ENCODE peak calls at places on chromosomes 5 and 9, in six cellular contexts. P, T, D, W, X and I are unnamed samples.

GRCh38 chr9:32886021-32886420 is 102.7 kb downstream of the TMEM215 start:
- DNase-seq in P (no peak), T (no peak), D (no peak), W (peak; percentile 61), X (no peak), I (no peak)

GRCh38 chr9:130766031-130766903 is 68.8 kb upstream of the ABL1 start:
- DNase-seq in P (no peak), T (no peak), D (no peak), W (no peak), X (no peak), I (no peak)

GRCh38 chr9:121267689-121268597 is at the start of gene GSN:
- DNase-seq in P (peak; percentile 78), T (peak; percentile 89), D (peak; percentile 97), W (no peak), X (peak; percentile 68), I (peak; percentile 75)

GRCh38 chr5:83388608-83389007 is 82.9 kb upstream of the VCAN start:
- DNase-seq in P (no peak), T (no peak), D (no peak), W (peak; percentile 18), X (no peak), I (no peak)

GRCh38 chr9:104346645-104347175 is 157.4 kb upstream of the OR13F1 start:
- DNase-seq in P (no peak), T (no peak), D (no peak), W (no peak), X (no peak), I (no peak)

GRCh38 chr5:111792659-111793058 is 35.7 kb upstream of the NREP start:
- DNase-seq in P (no peak), T (no peak), D (no peak), W (peak; percentile 9), X (no peak), I (no peak)

GRCh38 chr5:149325894-149326293 is 19.4 kb upstream of the GRPEL2 start:
- DNase-seq in P (no peak), T (no peak), D (no peak), W (peak; percentile 36), X (no peak), I (no peak)

GRCh38 chr9:133377721-133378216 is 1.6 kb downstream of the STKLD1 start:
- DNase-seq in P (no peak), T (no peak), D (no peak), W (no peak), X (no peak), I (no peak)

GRCh38 chr9:132857601-132858342 is 20.3 kb downstream of the AK8 start:
- DNase-seq in P (no peak), T (no peak), D (peak; percentile 79), W (peak; percentile 28), X (no peak), I (no peak)

GRCh38 chr5:40511801-40512200 is 167.9 kb upstream of the PTGER4 start:
- DNase-seq in P (no peak), T (no peak), D (no peak), W (no peak), X (no peak), I (no peak)

GRCh38 chr5:150317048-150318003 is 14.6 kb upstream of the ARSI start:
- DNase-seq in P (no peak), T (no peak), D (no peak), W (peak; percentile 73), X (no peak), I (no peak)

GRCh38 chr5:97751556-97751955 is 568.5 kb upstream of the RIOK2 start:
- DNase-seq in P (no peak), T (no peak), D (no peak), W (no peak), X (no peak), I (no peak)

GRCh38 chr9:130448035-130448624 is 3.4 kb downstream of the ASS1 start:
- DNase-seq in P (no peak), T (no peak), D (no peak), W (no peak), X (no peak), I (no peak)

GRCh38 chr5:102312586-102312985 is 16.5 kb upstream of the SLCO4C1 start:
- DNase-seq in P (no peak), T (no peak), D (no peak), W (no peak), X (no peak), I (no peak)

GRCh38 chr9:33737811-33738606 is 57.4 kb upstream of the PRSS3 start:
- DNase-seq in P (peak; percentile 49), T (peak; percentile 71), D (peak; percentile 67), W (peak; percentile 32), X (no peak), I (no peak)

GRCh38 chr5:56908942-56909293 is 478 bp upstream of the SETD9 start:
- DNase-seq in P (no peak), T (no peak), D (no peak), W (no peak), X (no peak), I (no peak)

GRCh38 chr9:36827593-36827992 is 206.5 kb downstream of the PAX5 start:
- DNase-seq in P (no peak), T (peak; percentile 29), D (peak; percentile 71), W (no peak), X (no peak), I (no peak)

GRCh38 chr5:180648658-180649296 is 623 bp downstream of the FLT4 start:
- DNase-seq in P (no peak), T (peak; percentile 40), D (peak; percentile 97), W (no peak), X (no peak), I (no peak)

GRCh38 chr5:14260637-14261036 is 117.5 kb downstream of the TRIO start:
- DNase-seq in P (no peak), T (no peak), D (no peak), W (no peak), X (no peak), I (no peak)

GRCh38 chr9:135218331-135219225 is 131.1 kb downstream of the OLFM1 start:
- DNase-seq in P (peak; percentile 15), T (no peak), D (peak; percentile 88), W (no peak), X (no peak), I (no peak)

GRCh38 chr5:93578813-93579560 is 2.0 kb downstream of the NR2F1-AS1 start:
- DNase-seq in P (no peak), T (no peak), D (peak; percentile 64), W (no peak), X (no peak), I (peak; percentile 61)

GRCh38 chr5:149581931-149582768 is 852 bp downstream of the ARHGEF37 start:
- DNase-seq in P (peak; percentile 49), T (no peak), D (peak; percentile 65), W (no peak), X (no peak), I (no peak)

GRCh38 chr9:101739311-101739710 is 864 bp upstream of the GRIN3A start:
- DNase-seq in P (no peak), T (no peak), D (peak; percentile 21), W (no peak), X (no peak), I (no peak)

GRCh38 chr5:127029513-127030258 is 672 bp downstream of the MARCHF3 start:
- DNase-seq in P (peak; percentile 63), T (peak; percentile 82), D (peak; percentile 64), W (peak; percentile 32), X (no peak), I (no peak)

GRCh38 chr5:67065237-67065636 is 131.4 kb downstream of the CD180 start:
- DNase-seq in P (no peak), T (no peak), D (no peak), W (no peak), X (no peak), I (no peak)

GRCh38 chr9:126158591-126159519 is 167.8 kb upstream of the MVB12B start:
- DNase-seq in P (no peak), T (no peak), D (peak; percentile 13), W (no peak), X (no peak), I (no peak)

GRCh38 chr5:94407023-94407422 is 211.4 kb downstream of the KIAA0825 start:
- DNase-seq in P (no peak), T (no peak), D (no peak), W (no peak), X (no peak), I (no peak)

GRCh38 chr5:148952097-148952828 is 110.6 kb downstream of the SH3TC2 start:
- DNase-seq in P (no peak), T (no peak), D (no peak), W (no peak), X (no peak), I (no peak)

GRCh38 chr9:131639771-131640437 is 94.6 kb downstream of the PRRT1B start:
- DNase-seq in P (no peak), T (no peak), D (peak; percentile 65), W (no peak), X (no peak), I (no peak)

GRCh38 chr5:93062548-93062947 is 518.5 kb downstream of the NR2F1-AS1 start:
- DNase-seq in P (no peak), T (no peak), D (no peak), W (no peak), X (no peak), I (no peak)

GRCh38 chr9:79046401-79046800 is 525.4 kb upstream of the TLE4 start:
- DNase-seq in P (no peak), T (no peak), D (no peak), W (no peak), X (no peak), I (no peak)

GRCh38 chr5:92962752-92963151 is 618.3 kb downstream of the NR2F1-AS1 start:
- DNase-seq in P (no peak), T (no peak), D (no peak), W (no peak), X (no peak), I (peak; percentile 30)

GRCh38 chr5:36792560-36793180 is 83.9 kb upstream of the NIPBL start:
- DNase-seq in P (no peak), T (no peak), D (no peak), W (no peak), X (no peak), I (no peak)

GRCh38 chr9:136735812-136736480 is 6.8 kb downstream of the LCN10 start:
- DNase-seq in P (no peak), T (no peak), D (no peak), W (no peak), X (no peak), I (no peak)